ENCODE peak calls at places on chromosomes 7 and 10, in four cellular contexts. N is neural crest cell, Y is neural progenitor cell, T is kidney. H is an unnamed sample.

GRCh38 chr7:27187158-27187701 is 2.2 kb upstream of the HOXA11 start:
- DNase-seq in N (no peak), Y (no peak), T (no peak), H (no peak)

GRCh38 chr10:74548676-74549075 is 277.7 kb upstream of the KAT6B start:
- DNase-seq in N (no peak), Y (no peak), T (no peak), H (no peak)

GRCh38 chr10:14386202-14386593 is 55.5 kb upstream of the FRMD4A start:
- DNase-seq in N (no peak), Y (no peak), T (no peak), H (no peak)

GRCh38 chr7:5270788-5271187 is 12.0 kb upstream of the SLC29A4 start:
- DNase-seq in N (no peak), Y (peak; percentile 55), T (no peak), H (no peak)

GRCh38 chr7:34354906-34355305 is 303.1 kb upstream of the NPSR1 start:
- DNase-seq in N (no peak), Y (no peak), T (no peak), H (no peak)

GRCh38 chr7:2530076-2530967 is 10.7 kb downstream of the LFNG start:
- DNase-seq in N (no peak), Y (peak; percentile 11), T (peak; percentile 82), H (no peak)

GRCh38 chr10:94403823-94404228 is 1.5 kb downstream of the TBC1D12 start:
- DNase-seq in N (no peak), Y (no peak), T (no peak), H (no peak)

GRCh38 chr7:29866490-29866930 is 60.2 kb downstream of the WIPF3 start:
- DNase-seq in N (no peak), Y (no peak), T (no peak), H (no peak)

GRCh38 chr7:148722340-148723165 is 23.9 kb downstream of the CUL1 start:
- DNase-seq in N (no peak), Y (no peak), T (no peak), H (no peak)

GRCh38 chr7:98240961-98241673 is 10.9 kb downstream of the TECPR1 start:
- DNase-seq in N (peak; percentile 70), Y (peak; percentile 78), T (no peak), H (peak; percentile 82)

GRCh38 chr7:65798111-65799075 is 74.5 kb upstream of the VKORC1L1 start:
- DNase-seq in N (no peak), Y (peak; percentile 31), T (no peak), H (no peak)

GRCh38 chr10:78171633-78172032 is 138.0 kb downstream of the RPS24 start:
- DNase-seq in N (no peak), Y (no peak), T (no peak), H (no peak)

GRCh38 chr7:130293521-130293920 is 560 bp downstream of the CPA4 start:
- DNase-seq in N (no peak), Y (no peak), T (no peak), H (no peak)

GRCh38 chr7:38840736-38841460 is 68.1 kb downstream of the VPS41 start:
- DNase-seq in N (no peak), Y (no peak), T (no peak), H (no peak)

GRCh38 chr10:50395279-50395678 is 144.0 kb upstream of the ASAH2 start:
- DNase-seq in N (no peak), Y (no peak), T (no peak), H (no peak)

GRCh38 chr7:96654630-96655188 is 54.9 kb downstream of the SEM1 start:
- DNase-seq in N (no peak), Y (no peak), T (no peak), H (no peak)

GRCh38 chr7:27367179-27367929 is 124.8 kb downstream of the EVX1 start:
- DNase-seq in N (no peak), Y (no peak), T (peak; percentile 10), H (no peak)

GRCh38 chr10:7561216-7561893 is 105.4 kb downstream of the ITIH5 start:
- DNase-seq in N (no peak), Y (peak; percentile 37), T (peak; percentile 84), H (no peak)

GRCh38 chr10:99667108-99667751 is 7.9 kb downstream of the ENTPD7 start:
- DNase-seq in N (no peak), Y (no peak), T (no peak), H (no peak)

GRCh38 chr7:29322023-29322712 is 127.6 kb downstream of the CHN2 start:
- DNase-seq in N (no peak), Y (no peak), T (no peak), H (no peak)

GRCh38 chr7:158246960-158247673 is 340.5 kb downstream of the PTPRN2 start:
- DNase-seq in N (no peak), Y (no peak), T (no peak), H (no peak)

GRCh38 chr7:44077061-44077460 is 5.3 kb downstream of the POLM start:
- DNase-seq in N (no peak), Y (no peak), T (peak; percentile 61), H (no peak)

DNA sequence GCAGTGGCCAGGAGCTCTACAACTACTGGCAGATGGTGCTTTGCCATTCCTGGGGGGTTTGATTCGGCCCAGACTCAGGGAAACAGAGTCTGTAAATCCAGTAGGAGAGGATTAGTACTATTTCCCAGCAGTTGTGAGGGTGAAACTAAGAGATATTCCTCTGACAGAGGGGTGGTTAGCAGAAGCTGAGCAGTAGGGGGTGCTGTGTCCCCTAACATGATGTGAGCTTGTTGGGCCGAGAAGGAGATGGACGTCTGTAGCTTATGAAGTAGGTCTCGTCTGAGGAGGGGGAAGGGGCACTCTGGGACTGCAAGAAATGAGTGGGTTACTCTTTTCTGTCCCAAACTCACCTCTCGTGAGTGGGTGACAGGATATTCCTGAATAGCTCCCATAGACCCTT is 179.2 kb upstream of the MBL2 start:
- DNase-seq in N (peak; percentile 33), Y (peak; percentile 75), T (no peak), H (no peak)
- TF ChIP-seq CTCF in N (peak; percentile 59), Y (peak; percentile 71), T (peak; percentile 72), H (no peak)

GRCh38 chr10:113953505-113954272 is 90.0 kb upstream of the ADRB1 start:
- DNase-seq in N (no peak), Y (no peak), T (no peak), H (no peak)
- TF ChIP-seq CTCF in N (peak; percentile 39), Y (peak; percentile 17), T (no peak), H (no peak)

DNA sequence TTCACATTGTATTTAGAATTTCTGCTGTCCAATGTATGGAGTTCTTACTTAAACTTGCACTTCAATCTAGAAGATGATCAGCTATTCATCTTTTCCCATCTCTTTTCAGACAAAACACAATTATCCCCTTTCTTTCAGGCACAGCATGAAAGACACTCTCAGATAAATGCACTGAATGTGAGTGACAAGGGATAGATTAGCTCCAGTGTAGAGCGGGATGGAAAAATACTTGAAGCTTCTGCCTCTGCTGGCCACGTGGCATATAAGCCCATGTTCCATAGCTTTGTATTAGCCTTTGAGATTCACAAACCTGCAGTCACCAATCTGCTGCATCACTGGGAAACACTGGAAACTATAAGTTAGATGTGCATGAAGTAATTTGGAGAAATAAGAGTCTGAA is 162.2 kb upstream of the FAM3C start:
- DNase-seq in N (peak; percentile 7), Y (peak; percentile 51), T (no peak), H (no peak)
- TF ChIP-seq CTCF in N (no peak), Y (peak; percentile 32), T (no peak), H (no peak)

DNA sequence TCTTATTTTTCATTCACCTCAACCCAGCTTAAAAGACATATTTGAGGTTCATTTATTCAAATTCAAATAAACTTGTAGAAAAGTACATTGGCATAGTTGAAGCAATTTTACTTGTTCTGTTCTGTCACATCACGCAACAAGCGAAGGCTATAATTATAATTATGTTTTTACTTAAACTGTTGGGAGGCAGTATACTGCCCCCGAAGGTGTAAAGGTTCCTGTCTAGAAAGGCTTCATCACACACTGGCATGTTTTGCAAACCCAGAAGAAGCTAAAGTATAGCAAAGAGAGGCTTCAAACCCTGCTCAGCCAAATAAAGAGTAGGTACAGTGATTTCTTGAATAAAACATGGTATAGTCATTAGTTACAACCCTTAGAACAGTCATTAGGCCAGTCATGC is 62.6 kb downstream of the CDCA7L start:
- DNase-seq in N (no peak), Y (no peak), T (no peak), H (no peak)
- TF ChIP-seq CTCF in N (peak; percentile 17), Y (peak; percentile 24), T (no peak), H (no peak)

GRCh38 chr10:3825862-3826351 is 40.9 kb upstream of the KLF6 start:
- DNase-seq in N (no peak), Y (no peak), T (peak; percentile 63), H (no peak)
- TF ChIP-seq CTCF in N (no peak), Y (no peak), T (no peak), H (no peak)

GRCh38 chr10:69124558-69125121 is 662 bp downstream of the VPS26A start:
- DNase-seq in N (peak; percentile 12), Y (peak; percentile 50), T (no peak), H (no peak)

GRCh38 chr10:69125554-69125953 is 1.6 kb downstream of the VPS26A start:
- DNase-seq in N (no peak), Y (no peak), T (no peak), H (no peak)

GRCh38 chr10:69119896-69120295 is 4.1 kb upstream of the VPS26A start:
- DNase-seq in N (no peak), Y (no peak), T (no peak), H (no peak)

GRCh38 chr10:69123747-69124557 is at the start of gene VPS26A:
- DNase-seq in N (peak; percentile 98), Y (peak; percentile 100), T (peak; percentile 100), H (peak; percentile 92)

GRCh38 chr10:69123306-69123746 is 652 bp upstream of the VPS26A start:
- DNase-seq in N (no peak), Y (peak; percentile 83), T (no peak), H (no peak)
- TF ChIP-seq CTCF in N (no peak), Y (no peak), T (no peak), H (peak; percentile 48)